ENCODE peak calls at places on chromosomes 5 and 9, in ten cellular contexts. One of them, this sample, is unnamed.

GRCh38 chr5:5494489-5495402 is 72.3 kb downstream of the ICE1 start:
- DNase-seq in GM12865: peak; percentile 81
- DNase-seq in SK-N-SH: peak; percentile 24
- DNase-seq in IMR-90: peak; percentile 25
- DNase-seq in fibroblast of pulmonary artery: peak; percentile 54
- DNase-seq in choroid plexus epithelial cell: peak; percentile 78
- DNase-seq in endothelial cell: peak; percentile 60
- DNase-seq in MM.1S: peak; percentile 70
- DNase-seq in uterus: peak; percentile 52
- DNase-seq in right atrium auricular region: no peak
- DNase-seq in this sample: peak; percentile 34

GRCh38 chr5:39767906-39768305 is 343.1 kb upstream of the DAB2 start:
- DNase-seq in MM.1S: no peak
- DNase-seq in GM12865: no peak
- DNase-seq in IMR-90: no peak
- DNase-seq in SK-N-SH: no peak
- DNase-seq in choroid plexus epithelial cell: no peak
- DNase-seq in endothelial cell: no peak
- DNase-seq in uterus: no peak
- DNase-seq in fibroblast of pulmonary artery: no peak
- DNase-seq in right atrium auricular region: no peak
- DNase-seq in this sample: no peak

GRCh38 chr5:150068472-150068871 is 17.9 kb downstream of the CSF1R start:
- DNase-seq in uterus: no peak
- DNase-seq in choroid plexus epithelial cell: no peak
- DNase-seq in SK-N-SH: no peak
- DNase-seq in right atrium auricular region: no peak
- DNase-seq in endothelial cell: no peak
- DNase-seq in IMR-90: no peak
- DNase-seq in fibroblast of pulmonary artery: peak; percentile 34
- DNase-seq in MM.1S: no peak
- DNase-seq in GM12865: no peak
- DNase-seq in this sample: no peak

GRCh38 chr9:26537211-26537610 is 355.4 kb downstream of the CAAP1 start:
- DNase-seq in SK-N-SH: no peak
- DNase-seq in IMR-90: no peak
- DNase-seq in fibroblast of pulmonary artery: no peak
- DNase-seq in MM.1S: no peak
- DNase-seq in GM12865: no peak
- DNase-seq in right atrium auricular region: no peak
- DNase-seq in choroid plexus epithelial cell: no peak
- DNase-seq in endothelial cell: no peak
- DNase-seq in uterus: no peak
- DNase-seq in this sample: no peak

GRCh38 chr5:118293378-118293777 is 695.0 kb downstream of the DTWD2 start:
- DNase-seq in endothelial cell: no peak
- DNase-seq in MM.1S: no peak
- DNase-seq in IMR-90: no peak
- DNase-seq in GM12865: no peak
- DNase-seq in right atrium auricular region: no peak
- DNase-seq in fibroblast of pulmonary artery: no peak
- DNase-seq in uterus: no peak
- DNase-seq in choroid plexus epithelial cell: no peak
- DNase-seq in SK-N-SH: no peak
- DNase-seq in this sample: no peak

GRCh38 chr5:41527201-41527779 is 16.9 kb upstream of the PLCXD3 start:
- DNase-seq in choroid plexus epithelial cell: peak; percentile 96
- DNase-seq in fibroblast of pulmonary artery: peak; percentile 100
- DNase-seq in right atrium auricular region: peak; percentile 74
- DNase-seq in IMR-90: peak; percentile 98
- DNase-seq in GM12865: no peak
- DNase-seq in MM.1S: no peak
- DNase-seq in uterus: no peak
- DNase-seq in endothelial cell: no peak
- DNase-seq in SK-N-SH: no peak
- DNase-seq in this sample: no peak

GRCh38 chr9:119218293-119218692 is 150.9 kb downstream of the BRINP1 start:
- DNase-seq in MM.1S: no peak
- DNase-seq in SK-N-SH: no peak
- DNase-seq in endothelial cell: no peak
- DNase-seq in choroid plexus epithelial cell: no peak
- DNase-seq in IMR-90: no peak
- DNase-seq in GM12865: no peak
- DNase-seq in fibroblast of pulmonary artery: no peak
- DNase-seq in right atrium auricular region: no peak
- DNase-seq in uterus: no peak
- DNase-seq in this sample: no peak

GRCh38 chr9:101737705-101738565 is 512 bp downstream of the GRIN3A start:
- DNase-seq in MM.1S: no peak
- DNase-seq in uterus: no peak
- DNase-seq in IMR-90: no peak
- DNase-seq in SK-N-SH: peak; percentile 56
- DNase-seq in fibroblast of pulmonary artery: no peak
- DNase-seq in right atrium auricular region: no peak
- DNase-seq in choroid plexus epithelial cell: no peak
- DNase-seq in endothelial cell: peak; percentile 60
- DNase-seq in GM12865: no peak
- DNase-seq in this sample: no peak

GRCh38 chr5:35031276-35031675 is 16.5 kb downstream of the AGXT2 start:
- DNase-seq in SK-N-SH: no peak
- DNase-seq in endothelial cell: no peak
- DNase-seq in uterus: no peak
- DNase-seq in GM12865: no peak
- DNase-seq in fibroblast of pulmonary artery: peak; percentile 31
- DNase-seq in IMR-90: peak; percentile 66
- DNase-seq in choroid plexus epithelial cell: peak; percentile 58
- DNase-seq in MM.1S: no peak
- DNase-seq in right atrium auricular region: no peak
- DNase-seq in this sample: no peak

GRCh38 chr5:59185757-59186385 is 603.0 kb downstream of the RAB3C start:
- DNase-seq in MM.1S: no peak
- DNase-seq in GM12865: no peak
- DNase-seq in fibroblast of pulmonary artery: no peak
- DNase-seq in endothelial cell: no peak
- DNase-seq in choroid plexus epithelial cell: no peak
- DNase-seq in IMR-90: no peak
- DNase-seq in right atrium auricular region: no peak
- DNase-seq in SK-N-SH: no peak
- DNase-seq in uterus: no peak
- DNase-seq in this sample: no peak

GRCh38 chr5:167970002-167970401 is 321.4 kb upstream of the WWC1 start:
- DNase-seq in SK-N-SH: no peak
- DNase-seq in endothelial cell: no peak
- DNase-seq in MM.1S: no peak
- DNase-seq in IMR-90: peak; percentile 26
- DNase-seq in choroid plexus epithelial cell: peak; percentile 33
- DNase-seq in uterus: no peak
- DNase-seq in fibroblast of pulmonary artery: peak; percentile 29
- DNase-seq in GM12865: peak; percentile 30
- DNase-seq in right atrium auricular region: no peak
- DNase-seq in this sample: no peak

GRCh38 chr5:169577966-169578365 is 5.6 kb upstream of the SPDL1 start:
- DNase-seq in right atrium auricular region: no peak
- DNase-seq in GM12865: peak; percentile 23
- DNase-seq in IMR-90: no peak
- DNase-seq in SK-N-SH: peak; percentile 8
- DNase-seq in fibroblast of pulmonary artery: peak; percentile 66
- DNase-seq in choroid plexus epithelial cell: peak; percentile 34
- DNase-seq in uterus: no peak
- DNase-seq in MM.1S: peak; percentile 28
- DNase-seq in endothelial cell: no peak
- DNase-seq in this sample: no peak
- TF ChIP-seq CTCF in right atrium auricular region: no peak
- TF ChIP-seq CTCF in GM12865: peak; percentile 46
- TF ChIP-seq CTCF in IMR-90: peak; percentile 35
- TF ChIP-seq CTCF in SK-N-SH: peak; percentile 66
- TF ChIP-seq CTCF in fibroblast of pulmonary artery: peak; percentile 63
- TF ChIP-seq CTCF in choroid plexus epithelial cell: peak; percentile 54
- TF ChIP-seq CTCF in uterus: peak; percentile 16
- TF ChIP-seq CTCF in MM.1S: peak; percentile 39
- TF ChIP-seq CTCF in endothelial cell: no peak
- TF ChIP-seq CTCF in this sample: no peak

GRCh38 chr5:171344936-171345608 is 36.0 kb downstream of the TLX3 start:
- DNase-seq in uterus: no peak
- DNase-seq in right atrium auricular region: no peak
- DNase-seq in GM12865: no peak
- DNase-seq in fibroblast of pulmonary artery: no peak
- DNase-seq in choroid plexus epithelial cell: no peak
- DNase-seq in MM.1S: no peak
- DNase-seq in SK-N-SH: no peak
- DNase-seq in endothelial cell: no peak
- DNase-seq in IMR-90: no peak
- DNase-seq in this sample: no peak

GRCh38 chr5:171340042-171340441 is 31.0 kb downstream of the TLX3 start:
- DNase-seq in fibroblast of pulmonary artery: no peak
- DNase-seq in GM12865: no peak
- DNase-seq in MM.1S: no peak
- DNase-seq in SK-N-SH: no peak
- DNase-seq in IMR-90: no peak
- DNase-seq in choroid plexus epithelial cell: no peak
- DNase-seq in uterus: no peak
- DNase-seq in endothelial cell: no peak
- DNase-seq in right atrium auricular region: no peak
- DNase-seq in this sample: no peak

GRCh38 chr5:171340491-171340890 is 31.4 kb downstream of the TLX3 start:
- DNase-seq in fibroblast of pulmonary artery: no peak
- DNase-seq in SK-N-SH: no peak
- DNase-seq in GM12865: no peak
- DNase-seq in MM.1S: no peak
- DNase-seq in right atrium auricular region: no peak
- DNase-seq in IMR-90: no peak
- DNase-seq in uterus: no peak
- DNase-seq in choroid plexus epithelial cell: no peak
- DNase-seq in endothelial cell: no peak
- DNase-seq in this sample: no peak

GRCh38 chr5:171337207-171337562 is 28.1 kb downstream of the TLX3 start:
- DNase-seq in MM.1S: no peak
- DNase-seq in SK-N-SH: no peak
- DNase-seq in choroid plexus epithelial cell: no peak
- DNase-seq in uterus: no peak
- DNase-seq in IMR-90: no peak
- DNase-seq in endothelial cell: no peak
- DNase-seq in right atrium auricular region: no peak
- DNase-seq in GM12865: no peak
- DNase-seq in fibroblast of pulmonary artery: no peak
- DNase-seq in this sample: no peak

DNA sequence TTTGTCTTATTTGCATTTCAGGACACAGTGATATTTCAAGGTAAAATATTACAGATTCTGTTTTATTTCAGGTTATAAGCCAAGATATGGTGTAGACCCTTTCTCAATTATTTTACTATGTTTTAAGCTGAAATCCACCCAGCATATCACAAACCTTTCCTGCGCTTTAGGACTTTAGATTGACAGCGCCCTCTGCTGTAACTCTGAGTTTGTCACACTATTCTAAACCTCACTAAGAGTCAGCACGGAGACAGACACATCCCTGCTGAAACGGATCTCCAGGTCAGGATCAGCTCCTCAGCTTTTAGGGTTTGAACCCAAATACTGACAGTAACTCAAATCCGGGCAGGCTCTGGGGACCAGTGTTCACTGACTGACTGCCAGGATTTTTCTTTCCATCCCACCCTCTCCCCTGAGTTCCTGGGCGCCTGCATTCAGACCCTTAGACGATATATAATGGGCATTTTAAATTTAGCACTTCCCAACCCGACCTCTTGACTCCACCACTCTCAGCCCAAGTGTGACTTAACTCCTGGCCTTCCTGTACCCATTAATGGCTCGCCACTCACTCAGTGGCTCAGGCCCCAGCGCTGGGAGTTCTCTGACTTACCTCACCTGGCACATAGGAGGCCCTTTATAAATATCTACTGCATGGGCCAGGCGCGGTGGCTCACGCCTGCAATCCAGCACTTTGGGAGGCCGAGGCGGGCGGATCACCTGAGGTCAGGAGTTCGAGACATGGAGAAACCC is 33.5 kb downstream of the TLX3 start:
- DNase-seq in endothelial cell: peak; percentile 58
- DNase-seq in SK-N-SH: peak; percentile 73
- DNase-seq in uterus: no peak
- DNase-seq in choroid plexus epithelial cell: peak; percentile 84
- DNase-seq in fibroblast of pulmonary artery: peak; percentile 80
- DNase-seq in IMR-90: peak; percentile 71
- DNase-seq in right atrium auricular region: no peak
- DNase-seq in GM12865: peak; percentile 65
- DNase-seq in MM.1S: peak; percentile 52
- DNase-seq in this sample: no peak
- TF ChIP-seq CTCF in endothelial cell: peak; percentile 54
- TF ChIP-seq CTCF in SK-N-SH: peak; percentile 84
- TF ChIP-seq CTCF in uterus: peak; percentile 24
- TF ChIP-seq CTCF in choroid plexus epithelial cell: peak; percentile 82
- TF ChIP-seq CTCF in fibroblast of pulmonary artery: peak; percentile 75
- TF ChIP-seq CTCF in IMR-90: peak; percentile 78
- TF ChIP-seq CTCF in right atrium auricular region: peak; percentile 24
- TF ChIP-seq CTCF in GM12865: peak; percentile 62
- TF ChIP-seq CTCF in MM.1S: peak; percentile 74
- TF ChIP-seq CTCF in this sample: no peak

GRCh38 chr5:57887851-57888621 is 405.4 kb upstream of the ACTBL2 start:
- DNase-seq in SK-N-SH: peak; percentile 61
- DNase-seq in IMR-90: peak; percentile 69
- DNase-seq in choroid plexus epithelial cell: peak; percentile 84
- DNase-seq in MM.1S: peak; percentile 72
- DNase-seq in GM12865: peak; percentile 9
- DNase-seq in endothelial cell: peak; percentile 48
- DNase-seq in uterus: peak; percentile 20
- DNase-seq in right atrium auricular region: no peak
- DNase-seq in fibroblast of pulmonary artery: peak; percentile 77
- DNase-seq in this sample: no peak
- TF ChIP-seq CTCF in SK-N-SH: peak; percentile 66
- TF ChIP-seq CTCF in IMR-90: peak; percentile 63
- TF ChIP-seq CTCF in choroid plexus epithelial cell: peak; percentile 88
- TF ChIP-seq CTCF in MM.1S: peak; percentile 69
- TF ChIP-seq CTCF in GM12865: peak; percentile 16
- TF ChIP-seq CTCF in endothelial cell: no peak
- TF ChIP-seq CTCF in uterus: peak; percentile 55
- TF ChIP-seq CTCF in right atrium auricular region: peak; percentile 41
- TF ChIP-seq CTCF in fibroblast of pulmonary artery: peak; percentile 72
- TF ChIP-seq CTCF in this sample: no peak

DNA sequence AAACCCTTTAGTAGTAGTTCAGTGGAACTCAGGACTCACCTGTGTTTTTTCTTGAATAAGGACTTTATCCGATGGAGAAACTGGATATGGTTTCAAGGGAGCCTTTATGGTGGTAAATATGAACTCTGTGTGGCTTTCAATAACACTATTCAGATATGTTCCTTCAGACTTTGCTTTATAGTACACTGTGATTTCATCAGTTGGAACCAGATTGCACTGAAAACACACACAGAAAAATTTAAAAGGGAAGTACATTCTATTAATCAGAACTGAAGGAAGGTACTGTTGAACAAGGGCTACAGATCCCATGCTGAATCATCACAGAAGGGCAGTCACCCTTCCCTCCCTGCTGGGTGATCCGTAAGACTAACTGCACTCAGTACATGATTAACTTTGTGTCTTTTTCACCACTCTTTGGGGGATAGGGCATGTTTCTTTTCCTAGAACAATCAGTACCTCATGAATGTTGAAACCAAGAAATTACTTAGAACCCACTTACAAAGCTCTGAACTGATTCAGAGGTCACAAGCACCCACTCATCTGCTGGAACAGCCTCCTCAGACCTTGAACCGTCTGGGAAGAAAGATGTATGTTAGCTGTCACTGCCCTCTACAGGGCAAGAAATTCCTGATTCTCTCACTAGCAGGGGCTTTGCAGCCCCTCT is 51.2 kb downstream of the IARS1 start:
- DNase-seq in choroid plexus epithelial cell: peak; percentile 99
- DNase-seq in endothelial cell: peak; percentile 24
- DNase-seq in SK-N-SH: peak; percentile 44
- DNase-seq in IMR-90: peak; percentile 87
- DNase-seq in uterus: peak; percentile 22
- DNase-seq in right atrium auricular region: no peak
- DNase-seq in GM12865: no peak
- DNase-seq in MM.1S: no peak
- DNase-seq in fibroblast of pulmonary artery: peak; percentile 82
- DNase-seq in this sample: no peak
- TF ChIP-seq CTCF in choroid plexus epithelial cell: peak; percentile 80
- TF ChIP-seq CTCF in endothelial cell: no peak
- TF ChIP-seq CTCF in SK-N-SH: peak; percentile 54
- TF ChIP-seq CTCF in IMR-90: peak; percentile 56
- TF ChIP-seq CTCF in uterus: peak; percentile 9
- TF ChIP-seq CTCF in right atrium auricular region: no peak
- TF ChIP-seq CTCF in GM12865: no peak
- TF ChIP-seq CTCF in MM.1S: no peak
- TF ChIP-seq CTCF in fibroblast of pulmonary artery: peak; percentile 56
- TF ChIP-seq CTCF in this sample: no peak

This sample was measured in omental fat pad.